ENCODE peak calls at places on chromosomes 11 and 22, in seven cellular contexts. X is breast epithelium, V is body of pancreas, F is right lobe of liver, U is A549, D is endothelial cell of umbilical vein, O is esophagus squamous epithelium. I is an unnamed sample.

GRCh38 chr22:28464179-28464578 is 215.5 kb downstream of the TTC28 start:
- DNase-seq in O (no peak), X (no peak), U (no peak), F (no peak), V (no peak), D (peak; percentile 20), I (no peak)

GRCh38 chr22:26362471-26362870 is 66.6 kb upstream of the ASPHD2 start:
- DNase-seq in V (no peak), D (no peak), U (no peak), F (no peak), O (no peak), X (no peak), I (no peak)

GRCh38 chr11:115503083-115503885 is 931 bp downstream of the CADM1 start:
- DNase-seq in U (peak; percentile 71), O (no peak), D (peak; percentile 22), F (peak; percentile 87), X (peak; percentile 61), V (peak; percentile 66), I (peak; percentile 51)

GRCh38 chr11:13440100-13440855 is 22.7 kb downstream of the BTBD10 start:
- DNase-seq in U (peak; percentile 78), X (no peak), F (no peak), O (no peak), D (peak; percentile 96), V (peak; percentile 51), I (no peak)

GRCh38 chr11:117643606-117644300 is 153.3 kb downstream of the DSCAML1 start:
- DNase-seq in D (no peak), X (no peak), V (no peak), F (no peak), U (no peak), O (no peak), I (no peak)

GRCh38 chr22:39645532-39645931 is 75.0 kb downstream of the CACNA1I start:
- DNase-seq in D (no peak), V (no peak), O (no peak), X (no peak), U (no peak), F (no peak), I (no peak)

GRCh38 chr11:87443707-87444106 is 406.0 kb downstream of the TMEM135 start:
- DNase-seq in D (no peak), X (no peak), U (no peak), F (no peak), O (no peak), V (no peak), I (no peak)

GRCh38 chr22:38347944-38348750 is 30.9 kb upstream of the CSNK1E start:
- DNase-seq in O (no peak), X (no peak), U (no peak), V (no peak), D (no peak), F (no peak), I (no peak)

GRCh38 chr11:125147280-125147679 is 17.3 kb upstream of the PKNOX2 start:
- DNase-seq in O (no peak), D (no peak), X (no peak), U (no peak), F (no peak), V (no peak), I (no peak)

GRCh38 chr22:45120440-45120839 is 43.3 kb upstream of the NUP50 start:
- DNase-seq in D (no peak), X (no peak), V (no peak), F (no peak), O (no peak), U (no peak), I (no peak)

GRCh38 chr11:44893250-44894216 is 57.1 kb downstream of the TP53I11 start:
- DNase-seq in U (no peak), F (no peak), X (no peak), O (no peak), V (no peak), D (no peak), I (no peak)

GRCh38 chr22:23801886-23802377 is 15.2 kb downstream of the SMARCB1 start:
- DNase-seq in X (no peak), V (no peak), F (no peak), U (no peak), O (no peak), D (no peak), I (no peak)

GRCh38 chr22:24969588-24970301 is 17.2 kb downstream of the KIAA1671 start:
- DNase-seq in V (no peak), O (no peak), U (no peak), F (peak; percentile 74), X (peak; percentile 72), D (peak; percentile 86), I (peak; percentile 46)

GRCh38 chr11:30312243-30312642 is 10.7 kb upstream of the ARL14EP start:
- DNase-seq in X (no peak), F (no peak), V (no peak), U (no peak), D (no peak), O (no peak), I (no peak)

GRCh38 chr11:47724041-47724729 is 9.0 kb upstream of the AGBL2 start:
- DNase-seq in F (peak; percentile 49), U (peak; percentile 53), V (peak; percentile 75), O (no peak), X (no peak), D (no peak), I (peak; percentile 14)

GRCh38 chr11:27837895-27838563 is 137.8 kb upstream of the BDNF start:
- DNase-seq in V (no peak), F (no peak), O (no peak), D (no peak), X (no peak), U (no peak), I (no peak)

GRCh38 chr22:35462558-35463230 is 62.8 kb downstream of the MCM5 start:
- DNase-seq in V (no peak), U (no peak), F (no peak), X (no peak), D (no peak), O (no peak), I (no peak)

GRCh38 chr11:36455658-36456111 is 54.4 kb downstream of the TRAF6 start:
- DNase-seq in U (peak; percentile 46), X (no peak), V (peak; percentile 31), D (peak; percentile 54), F (no peak), O (peak; percentile 10), I (peak; percentile 28)

GRCh38 chr11:86941077-86941870 is 13.9 kb downstream of the FZD4 start:
- DNase-seq in O (no peak), V (no peak), X (no peak), F (peak; percentile 33), D (peak; percentile 46), U (no peak), I (no peak)

GRCh38 chr11:14541180-14541579 is 21.0 kb upstream of the PSMA1 start:
- DNase-seq in U (no peak), V (peak; percentile 42), F (no peak), X (no peak), O (no peak), D (no peak), I (no peak)

GRCh38 chr11:112440518-112440917 is 179.9 kb upstream of the PLET1 start:
- DNase-seq in F (no peak), X (no peak), O (no peak), U (peak; percentile 8), V (no peak), D (no peak), I (no peak)

GRCh38 chr11:68966894-68967780 is 13.6 kb downstream of the MRGPRD start:
- DNase-seq in V (no peak), D (no peak), O (no peak), X (peak; percentile 3), U (no peak), F (no peak), I (no peak)

GRCh38 chr11:95849087-95849825 is 59.0 kb downstream of the CEP57 start:
- DNase-seq in F (no peak), X (no peak), D (peak; percentile 82), O (no peak), V (peak; percentile 44), U (peak; percentile 64), I (peak; percentile 5)

GRCh38 chr11:12199231-12199948 is 89.0 kb downstream of the MICAL2 start:
- DNase-seq in U (no peak), V (peak; percentile 52), O (no peak), D (peak; percentile 70), F (no peak), X (no peak), I (no peak)
- H3K27ac ChIP-seq in U (no peak overlapping the region), V (peak overlapping the region; percentile 52), O (no peak overlapping the region), D (peak overlapping the region; percentile 94), F (peak overlapping the region; percentile 56), X (no peak overlapping the region), I (no peak overlapping the region)

DNA sequence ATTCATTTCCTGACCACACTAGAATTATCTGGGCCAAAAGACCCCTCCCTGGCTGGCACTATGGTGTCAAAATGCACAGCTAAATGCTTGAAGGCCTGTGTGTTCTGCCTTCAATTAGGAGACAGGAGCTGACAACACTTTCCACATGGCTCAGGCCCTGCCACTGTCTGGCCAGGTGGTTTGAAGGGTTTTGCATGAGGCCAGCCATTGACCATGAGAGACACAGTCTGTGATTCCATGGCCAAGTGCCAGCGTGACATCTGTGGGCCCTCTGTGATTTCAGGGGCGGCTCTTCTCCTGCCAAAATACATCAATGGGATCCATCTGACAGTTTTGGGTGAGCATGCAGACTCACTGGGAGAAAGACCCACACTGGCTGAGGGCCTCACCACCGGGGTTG is 20.8 kb upstream of the NAV2 start:
- DNase-seq in X (no peak), V (no peak), D (no peak), F (no peak), O (no peak), U (no peak), I (no peak)
- H3K9me3 ChIP-seq in X (no peaks in the 10 kb centered on the region), V (no peaks in the 10 kb centered on the region), D (no peaks in the 10 kb centered on the region), F (no peaks in the 10 kb centered on the region), O (no peaks in the 10 kb centered on the region), U (no peaks in the 10 kb centered on the region), I (no peaks in the 10 kb centered on the region)

GRCh38 chr11:72769680-72770079 is 17.5 kb upstream of the ARAP1 start:
- DNase-seq in U (no peak), V (no peak), D (no peak), X (no peak), F (no peak), O (no peak), I (no peak)

GRCh38 chr11:72767203-72768062 is 15.2 kb upstream of the ARAP1 start:
- DNase-seq in O (no peak), U (no peak), F (no peak), X (no peak), D (no peak), V (no peak), I (no peak)

GRCh38 chr11:72770799-72771198 is 18.6 kb upstream of the ARAP1 start:
- DNase-seq in X (no peak), V (peak; percentile 36), O (no peak), F (no peak), U (no peak), D (no peak), I (no peak)

GRCh38 chr11:72766152-72766902 is 14.1 kb upstream of the ARAP1 start:
- DNase-seq in U (no peak), D (no peak), V (no peak), X (no peak), F (no peak), O (no peak), I (no peak)

GRCh38 chr11:72768581-72768980 is 16.4 kb upstream of the ARAP1 start:
- DNase-seq in F (no peak), D (no peak), V (no peak), X (no peak), U (no peak), O (no peak), I (no peak)
- TF ChIP-seq POLR2A in F (no peak), D (no peak), V (no peak), X (no peak), U (no peak), O (no peak), I (no peak)

DNA sequence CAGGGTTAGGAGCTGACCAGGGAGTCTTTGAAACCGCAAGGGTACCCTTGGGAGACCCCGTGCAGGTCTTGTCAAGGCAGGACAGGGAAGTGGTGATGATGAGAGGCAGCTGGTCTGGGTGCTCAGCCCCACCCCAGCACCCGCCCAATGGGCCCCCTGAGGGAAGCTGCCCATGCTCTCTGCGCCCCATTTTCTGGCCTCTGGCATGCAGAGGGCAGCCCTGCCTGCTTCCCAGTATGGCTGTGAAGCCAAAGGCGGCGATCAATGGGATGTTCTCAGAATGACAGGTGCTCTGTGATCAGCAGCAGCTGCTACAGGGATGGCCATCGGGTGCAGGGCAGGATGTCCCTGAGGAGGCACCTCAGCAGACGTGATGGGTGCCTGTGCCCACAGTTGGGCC is 54.7 kb downstream of the CDKN1C start:
- DNase-seq in D (no peak), V (no peak), U (no peak), X (no peak), O (no peak), F (no peak), I (no peak)
- H3K27ac ChIP-seq in D (no peak overlapping the region), V (no peak overlapping the region), U (no peak overlapping the region), X (no peak overlapping the region), O (no peak overlapping the region), F (no peak overlapping the region), I (no peak overlapping the region)

I was measured in gastrocnemius medialis.